ENCODE peak calls at places on chromosomes 6 and 20, in six cellular contexts. G, F, I, L, D and X are unnamed samples.

GRCh38 chr6:119176445-119176844 is 98.0 kb upstream of the FAM184A start:
- DNase-seq in G (no peak), F (no peak), I (no peak), L (no peak), D (no peak), X (no peak)

GRCh38 chr20:41155267-41155666 is 17.9 kb downstream of the PLCG1 start:
- DNase-seq in G (no peak), F (no peak), I (no peak), L (peak; percentile 44), D (no peak), X (no peak)

GRCh38 chr20:6231551-6231950 is 108.7 kb upstream of the FERMT1 start:
- DNase-seq in G (no peak), F (no peak), I (no peak), L (peak; percentile 15), D (no peak), X (no peak)

GRCh38 chr6:112004397-112005341 is 49.2 kb upstream of the CCN6 start:
- DNase-seq in G (no peak), F (no peak), I (no peak), L (no peak), D (no peak), X (no peak)

GRCh38 chr20:62587757-62588402 is 54.4 kb upstream of the SLCO4A1 start:
- DNase-seq in G (no peak), F (no peak), I (no peak), L (no peak), D (no peak), X (no peak)

GRCh38 chr20:49507741-49508434 is 25.4 kb upstream of the KCNB1 start:
- DNase-seq in G (no peak), F (no peak), I (no peak), L (no peak), D (no peak), X (no peak)

GRCh38 chr20:63497946-63498935 is 642 bp downstream of the EEF1A2 start:
- DNase-seq in G (peak; percentile 76), F (no peak), I (no peak), L (peak; percentile 17), D (peak; percentile 62), X (no peak)

GRCh38 chr20:63594043-63594561 is 20.1 kb upstream of the HELZ2 start:
- DNase-seq in G (no peak), F (no peak), I (no peak), L (peak; percentile 85), D (no peak), X (no peak)

GRCh38 chr6:166343157-166343502 is 785 bp upstream of the SFT2D1 start:
- DNase-seq in G (no peak), F (no peak), I (peak; percentile 40), L (no peak), D (no peak), X (no peak)

GRCh38 chr20:45251884-45252571 is 2.3 kb downstream of the SLPI start:
- DNase-seq in G (no peak), F (no peak), I (no peak), L (no peak), D (no peak), X (no peak)

GRCh38 chr6:4180653-4181255 is 45.4 kb upstream of the ECI2 start:
- DNase-seq in G (no peak), F (no peak), I (no peak), L (peak; percentile 67), D (peak; percentile 55), X (no peak)

GRCh38 chr20:33037456-33037855 is 6.0 kb downstream of the BPIFB6 start:
- DNase-seq in G (no peak), F (no peak), I (no peak), L (no peak), D (no peak), X (no peak)

GRCh38 chr6:169451065-169451840 is 197.6 kb upstream of the THBS2 start:
- DNase-seq in G (no peak), F (no peak), I (no peak), L (peak; percentile 8), D (no peak), X (no peak)

GRCh38 chr6:34536251-34536958 is 19.7 kb downstream of the SPDEF start:
- DNase-seq in G (peak; percentile 54), F (no peak), I (no peak), L (no peak), D (no peak), X (no peak)

GRCh38 chr6:151054304-151054703 is 185.5 kb upstream of the AKAP12 start:
- DNase-seq in G (no peak), F (no peak), I (no peak), L (peak; percentile 80), D (no peak), X (peak; percentile 82)

GRCh38 chr6:118603372-118603771 is 48.0 kb downstream of the CEP85L start:
- DNase-seq in G (no peak), F (no peak), I (no peak), L (no peak), D (no peak), X (no peak)

GRCh38 chr20:17728074-17728473 is 28.3 kb downstream of the BANF2 start:
- DNase-seq in G (no peak), F (no peak), I (no peak), L (no peak), D (no peak), X (no peak)

GRCh38 chr20:17727351-17727750 is 27.6 kb downstream of the BANF2 start:
- DNase-seq in G (no peak), F (no peak), I (no peak), L (no peak), D (no peak), X (no peak)

GRCh38 chr20:17723301-17723691 is 23.5 kb downstream of the BANF2 start:
- DNase-seq in G (no peak), F (no peak), I (no peak), L (no peak), D (no peak), X (no peak)

GRCh38 chr20:17722493-17723300 is 22.9 kb downstream of the BANF2 start:
- DNase-seq in G (peak; percentile 14), F (no peak), I (no peak), L (no peak), D (no peak), X (no peak)

GRCh38 chr20:17725094-17725835 is 25.5 kb downstream of the BANF2 start:
- DNase-seq in G (peak; percentile 78), F (no peak), I (no peak), L (no peak), D (no peak), X (no peak)
- H3K27ac ChIP-seq in G (no peak overlapping the region), F (no peak overlapping the region), I (no peak overlapping the region), L (no peak overlapping the region), D (no peak overlapping the region), X (no peak overlapping the region)

GRCh38 chr6:67541591-67541990 is 1093.5 kb upstream of the ADGRB3 start:
- DNase-seq in G (no peak), F (no peak), I (no peak), L (peak; percentile 80), D (no peak), X (no peak)

DNA sequence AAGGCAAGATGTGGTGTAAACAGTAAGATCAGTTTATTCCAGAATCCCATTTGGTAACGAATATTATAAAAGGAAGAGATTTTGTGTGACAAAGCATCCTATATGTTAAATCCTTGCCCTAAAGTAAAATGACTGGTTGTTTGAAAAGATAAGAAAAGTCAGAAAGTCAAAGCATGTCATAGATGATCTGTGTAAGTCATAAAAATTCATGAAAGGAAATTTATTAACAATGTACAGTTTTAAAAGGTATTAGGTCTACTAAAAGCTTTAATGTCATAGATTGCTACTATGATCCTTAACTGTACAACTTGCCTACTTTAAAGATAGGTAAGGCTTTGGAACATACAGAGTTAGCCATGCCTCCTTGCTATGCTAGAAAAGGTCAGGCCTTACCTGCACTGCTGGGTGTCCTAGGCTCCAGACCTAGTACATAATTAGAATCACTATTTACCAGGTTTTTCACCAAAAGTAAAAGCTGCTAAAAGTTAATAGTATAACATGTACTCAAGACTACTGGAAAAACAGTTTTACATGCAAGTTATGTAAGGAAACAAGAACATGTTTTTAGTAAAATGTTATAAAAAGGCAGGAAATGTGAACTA is 1090.1 kb upstream of the ADGRB3 start:
- DNase-seq in G (no peak), F (no peak), I (no peak), L (no peak), D (no peak), X (no peak)
- H3K9me3 ChIP-seq in G (no peaks in the 10 kb centered on the region), F (no peaks in the 10 kb centered on the region), I (no peaks in the 10 kb centered on the region), L (no peaks in the 10 kb centered on the region), D (no peaks in the 10 kb centered on the region), X (peaks cover 18% of the 10 kb centered on the region)

DNA sequence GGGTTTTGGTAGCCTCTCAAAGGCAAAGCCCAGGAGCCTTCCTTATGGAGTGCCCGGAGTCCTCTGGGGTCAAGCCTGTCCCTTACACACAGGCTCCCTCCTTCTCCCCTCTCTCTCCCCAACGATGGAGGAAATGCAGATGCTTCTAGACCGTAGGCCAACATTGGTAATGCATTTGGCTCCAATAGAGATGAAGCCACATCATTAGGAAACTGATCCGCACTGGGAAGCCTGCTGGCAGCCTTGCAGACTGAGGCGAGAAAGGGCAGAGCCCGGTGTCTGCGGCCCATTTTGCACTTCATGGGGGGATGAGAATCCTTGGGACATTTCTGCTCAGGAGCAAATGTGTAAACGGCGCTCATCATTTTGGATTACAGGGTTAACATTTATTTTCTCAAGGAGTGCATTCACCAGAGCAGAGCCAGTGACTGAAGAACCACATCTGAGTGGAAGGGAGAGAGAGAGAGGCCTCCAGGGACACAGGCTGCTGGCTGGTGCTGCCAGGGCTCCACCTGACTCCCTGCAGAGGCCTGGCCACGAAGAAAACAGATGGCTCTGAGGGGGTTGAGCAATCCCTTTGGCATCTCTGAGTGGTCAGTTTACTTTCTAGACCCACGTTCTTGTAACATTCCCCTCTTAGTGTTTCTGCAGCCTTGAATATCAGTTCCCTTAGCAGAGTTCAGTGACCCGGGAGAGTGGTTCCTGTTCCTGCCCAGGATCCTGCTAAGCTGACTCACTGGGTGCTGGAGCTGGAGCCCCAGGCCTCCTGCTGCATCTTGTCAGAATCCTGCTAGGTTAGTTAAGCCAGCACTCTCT is 4.4 kb upstream of the CST3 start:
- DNase-seq in G (no peak), F (peak; percentile 80), I (no peak), L (peak; percentile 89), D (no peak), X (no peak)
- H3K27ac ChIP-seq in G (no peak overlapping the region), F (peak overlapping the region; percentile 29), I (no peak overlapping the region), L (no peak overlapping the region), D (no peak overlapping the region), X (no peak overlapping the region)

GRCh38 chr6:155466546-155466945 is 10.9 kb upstream of the NOX3 start:
- DNase-seq in G (no peak), F (no peak), I (no peak), L (no peak), D (no peak), X (no peak)
- H3K9me3 ChIP-seq in G (no peaks in the 10 kb centered on the region), F (no peaks in the 10 kb centered on the region), I (peaks cover 10% of the 10 kb centered on the region), L (no peaks in the 10 kb centered on the region), D (peaks cover 2% of the 10 kb centered on the region), X (peaks cover 13% of the 10 kb centered on the region)

DNA sequence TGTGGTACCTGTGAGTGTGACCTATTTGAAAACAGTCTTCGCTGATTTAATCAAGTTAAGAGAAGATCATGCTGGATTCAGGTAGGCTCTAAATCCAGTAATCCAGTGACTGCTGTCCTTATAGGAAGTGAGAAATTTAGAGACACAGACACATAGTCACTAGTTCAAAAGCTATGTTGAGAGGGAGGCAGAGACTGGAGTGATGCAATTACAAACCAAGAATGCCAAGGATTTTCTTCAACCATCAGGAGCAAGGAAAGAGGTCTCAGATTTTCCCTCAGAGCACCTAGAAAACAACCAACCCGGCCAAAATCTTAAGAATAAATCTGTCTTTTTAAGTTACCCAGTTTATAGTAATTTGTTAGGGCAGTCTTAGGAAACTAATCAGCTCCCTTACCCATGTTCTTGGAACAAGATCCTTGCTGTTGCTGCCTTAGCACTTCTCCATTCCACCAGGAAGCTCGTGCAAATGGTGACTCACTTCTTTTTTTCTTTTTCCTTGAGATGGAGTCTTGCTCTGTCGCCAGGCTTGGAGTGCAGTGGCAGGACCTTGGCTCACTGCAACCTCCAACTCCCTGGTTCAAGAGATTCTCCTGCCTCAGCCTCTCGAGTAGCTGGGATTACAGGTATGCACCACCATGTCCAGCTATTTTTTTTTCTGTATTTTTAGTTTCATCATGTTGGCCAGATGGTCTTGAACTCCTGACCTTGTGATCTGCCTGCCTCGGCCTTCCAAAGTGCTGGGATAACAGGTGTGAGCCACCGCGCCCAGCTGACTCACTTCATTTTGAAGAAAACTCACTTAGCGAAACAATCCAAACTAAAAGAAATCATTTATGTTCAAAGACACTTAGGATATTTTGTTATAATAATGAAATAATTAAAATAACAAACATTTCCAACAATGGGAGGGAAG is 34.4 kb upstream of the ZNF184 start:
- DNase-seq in G (no peak), F (no peak), I (no peak), L (no peak), D (no peak), X (no peak)
- H3K27ac ChIP-seq in G (no peak overlapping the region), F (no peak overlapping the region), I (no peak overlapping the region), L (no peak overlapping the region), D (peak overlapping the region; percentile 41), X (no peak overlapping the region)